ENCODE peak calls at places on chromosomes 5 and 9, in seven cellular contexts. A is PC-3, J is fibroblast of lung, N is GM23248, E is K562, D is GM23338, S is mammary epithelial cell. W is an unnamed sample.

GRCh38 chr9:92071634-92072033 is 43.6 kb downstream of the SPTLC1 start:
- DNase-seq in A (no peak), E (no peak), S (no peak), J (no peak), D (no peak), N (no peak), W (no peak)

GRCh38 chr5:102296229-102296817 is at the start of gene SLCO4C1:
- DNase-seq in J (peak; percentile 24), N (peak; percentile 53), D (peak; percentile 95), E (peak; percentile 11), A (no peak), S (peak; percentile 43), W (peak; percentile 95)

GRCh38 chr9:34139477-34140146 is 13.1 kb upstream of the DCAF12 start:
- DNase-seq in S (peak; percentile 60), E (peak; percentile 17), A (peak; percentile 64), N (peak; percentile 96), D (peak; percentile 33), J (peak; percentile 95), W (peak; percentile 74)

GRCh38 chr5:141338538-141339306 is at the start of gene PCDHGA2:
- DNase-seq in E (peak; percentile 63), N (peak; percentile 72), D (peak; percentile 81), A (peak; percentile 12), S (peak; percentile 37), J (peak; percentile 65), W (no peak)

GRCh38 chr9:86322973-86323644 is 31.1 kb downstream of the TUT7 start:
- DNase-seq in A (peak; percentile 74), S (no peak), N (peak; percentile 93), J (peak; percentile 81), E (no peak), D (no peak), W (no peak)

GRCh38 chr5:51382508-51382758 is 815 bp upstream of the ISL1 start:
- DNase-seq in D (no peak), A (no peak), E (no peak), N (no peak), S (no peak), J (no peak), W (no peak)

GRCh38 chr9:78505546-78505945 is 208.6 kb downstream of the PSAT1 start:
- DNase-seq in S (no peak), E (no peak), D (no peak), A (no peak), J (no peak), N (no peak), W (no peak)

GRCh38 chr5:80754900-80755299 is 100.1 kb upstream of the DHFR start:
- DNase-seq in N (peak; percentile 24), J (peak; percentile 22), S (no peak), E (no peak), D (no peak), A (no peak), W (no peak)

GRCh38 chr5:177607452-177608192 is 7.7 kb downstream of the B4GALT7 start:
- DNase-seq in N (peak; percentile 90), S (peak; percentile 67), E (peak; percentile 79), D (peak; percentile 93), J (peak; percentile 85), A (peak; percentile 70), W (peak; percentile 94)

GRCh38 chr9:93676310-93677054 is 100.1 kb downstream of the PHF2 start:
- DNase-seq in E (no peak), N (no peak), D (no peak), S (no peak), J (no peak), A (no peak), W (no peak)

GRCh38 chr5:35659556-35659955 is 41.9 kb downstream of the SPEF2 start:
- DNase-seq in S (no peak), N (no peak), J (no peak), E (no peak), A (no peak), D (no peak), W (no peak)

GRCh38 chr5:170937072-170937471 is 75.3 kb downstream of the RANBP17 start:
- DNase-seq in A (no peak), E (no peak), D (no peak), S (no peak), N (no peak), J (no peak), W (no peak)

GRCh38 chr9:17531642-17532254 is 47.1 kb upstream of the SH3GL2 start:
- DNase-seq in J (peak; percentile 64), E (peak; percentile 8), D (peak; percentile 82), A (peak; percentile 60), S (peak; percentile 29), N (peak; percentile 74), W (peak; percentile 73)

GRCh38 chr9:27528886-27529315 is 713 bp downstream of the MOB3B start:
- DNase-seq in E (peak; percentile 26), N (peak; percentile 38), S (peak; percentile 83), J (peak; percentile 13), A (no peak), D (peak; percentile 75), W (peak; percentile 83)

GRCh38 chr5:126219616-126220015 is 203.6 kb upstream of the GRAMD2B start:
- DNase-seq in D (no peak), A (no peak), N (no peak), J (no peak), S (no peak), E (no peak), W (no peak)

GRCh38 chr9:32378496-32378895 is 5.9 kb upstream of the ACO1 start:
- DNase-seq in S (peak; percentile 55), N (peak; percentile 81), D (peak; percentile 86), E (peak; percentile 41), J (peak; percentile 86), A (peak; percentile 69), W (peak; percentile 77)

GRCh38 chr5:55911784-55912653 is 60.9 kb downstream of the IL31RA start:
- DNase-seq in E (no peak), S (no peak), J (peak; percentile 84), A (no peak), D (no peak), N (peak; percentile 46), W (no peak)

GRCh38 chr5:18686253-18686652 is 1052.0 kb downstream of the TAF11L14 start:
- DNase-seq in J (no peak), S (no peak), N (no peak), E (no peak), A (no peak), D (no peak), W (no peak)

GRCh38 chr5:156325671-156326070 is 1.3 kb upstream of the SGCD start:
- DNase-seq in E (no peak), D (no peak), N (no peak), A (no peak), J (no peak), S (no peak), W (no peak)

GRCh38 chr5:156328766-156329165 is 1.8 kb downstream of the SGCD start:
- DNase-seq in J (no peak), N (peak; percentile 50), E (no peak), A (no peak), S (no peak), D (no peak), W (no peak)

GRCh38 chr5:156327306-156327705 is 342 bp downstream of the SGCD start:
- DNase-seq in E (no peak), S (no peak), A (no peak), J (no peak), N (peak; percentile 48), D (no peak), W (no peak)

GRCh38 chr5:156328176-156328575 is 1.2 kb downstream of the SGCD start:
- DNase-seq in A (no peak), D (no peak), E (no peak), N (peak; percentile 48), S (no peak), J (peak; percentile 9), W (no peak)

DNA sequence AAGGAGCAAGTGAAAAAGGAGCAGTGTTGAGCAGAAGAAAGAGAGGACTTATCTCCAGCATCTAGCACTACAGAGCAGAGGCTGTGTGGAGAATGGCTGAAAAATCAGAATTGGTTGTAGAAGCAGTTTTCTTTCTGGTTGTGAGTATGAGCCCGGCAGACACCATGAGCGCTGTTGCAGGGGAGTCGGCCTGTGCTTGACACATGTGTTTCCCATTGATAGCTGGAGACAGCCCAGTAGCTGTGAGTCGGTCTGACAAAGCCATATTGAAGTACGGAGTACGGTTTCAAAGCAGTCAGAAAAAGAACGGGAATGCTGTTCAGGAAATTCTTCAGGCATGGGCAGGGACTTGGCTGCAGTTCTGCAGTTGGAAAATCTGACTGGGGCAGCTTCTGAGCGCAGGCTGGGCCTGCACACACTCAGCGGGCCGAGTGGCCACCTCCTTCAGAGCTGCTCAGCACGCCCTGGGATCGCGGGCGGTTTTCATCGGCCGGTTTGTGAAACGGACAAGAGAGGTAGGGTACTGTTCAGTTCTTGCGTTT is at the start of gene SGCD:
- DNase-seq in D (peak; percentile 16), S (no peak), N (peak; percentile 97), J (peak; percentile 89), E (no peak), A (no peak), W (peak; percentile 70)
- TF ChIP-seq EZH2 in D (no peak), S (no peak), N (no peak), J (no peak), E (no peak), A (no peak), W (no peak)

GRCh38 chr5:164497665-164498064 is 992.2 kb downstream of the MAT2B start:
- DNase-seq in A (no peak), J (no peak), D (no peak), E (no peak), N (no peak), S (no peak), W (no peak)
- TF ChIP-seq EZH2 in A (no peak), J (no peak), D (no peak), E (no peak), N (no peak), S (no peak), W (no peak)

DNA sequence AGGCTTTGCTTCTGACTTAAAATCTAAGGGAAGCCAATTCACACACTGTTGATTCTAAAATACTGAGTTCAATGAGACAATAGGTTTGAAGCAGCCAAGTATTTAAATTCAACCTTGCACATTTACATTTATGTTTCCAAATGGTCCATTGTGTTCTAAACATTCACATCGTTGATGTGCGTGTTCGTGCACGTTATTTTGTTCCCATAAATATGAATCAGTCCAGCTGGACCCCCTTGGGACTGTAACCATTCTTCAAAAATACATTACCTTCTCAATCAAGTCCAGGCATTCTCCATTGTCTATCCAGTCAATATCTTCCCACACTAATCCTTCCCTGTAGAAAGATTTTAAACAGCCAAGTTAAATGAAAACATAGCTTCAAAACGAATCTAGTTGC is 146.4 kb upstream of the RETREG1 start:
- DNase-seq in D (no peak), N (no peak), E (no peak), S (peak; percentile 15), J (no peak), A (no peak), W (no peak)
- TF ChIP-seq EZH2 in D (no peak), N (no peak), E (no peak), S (no peak), J (no peak), A (no peak), W (no peak)

DNA sequence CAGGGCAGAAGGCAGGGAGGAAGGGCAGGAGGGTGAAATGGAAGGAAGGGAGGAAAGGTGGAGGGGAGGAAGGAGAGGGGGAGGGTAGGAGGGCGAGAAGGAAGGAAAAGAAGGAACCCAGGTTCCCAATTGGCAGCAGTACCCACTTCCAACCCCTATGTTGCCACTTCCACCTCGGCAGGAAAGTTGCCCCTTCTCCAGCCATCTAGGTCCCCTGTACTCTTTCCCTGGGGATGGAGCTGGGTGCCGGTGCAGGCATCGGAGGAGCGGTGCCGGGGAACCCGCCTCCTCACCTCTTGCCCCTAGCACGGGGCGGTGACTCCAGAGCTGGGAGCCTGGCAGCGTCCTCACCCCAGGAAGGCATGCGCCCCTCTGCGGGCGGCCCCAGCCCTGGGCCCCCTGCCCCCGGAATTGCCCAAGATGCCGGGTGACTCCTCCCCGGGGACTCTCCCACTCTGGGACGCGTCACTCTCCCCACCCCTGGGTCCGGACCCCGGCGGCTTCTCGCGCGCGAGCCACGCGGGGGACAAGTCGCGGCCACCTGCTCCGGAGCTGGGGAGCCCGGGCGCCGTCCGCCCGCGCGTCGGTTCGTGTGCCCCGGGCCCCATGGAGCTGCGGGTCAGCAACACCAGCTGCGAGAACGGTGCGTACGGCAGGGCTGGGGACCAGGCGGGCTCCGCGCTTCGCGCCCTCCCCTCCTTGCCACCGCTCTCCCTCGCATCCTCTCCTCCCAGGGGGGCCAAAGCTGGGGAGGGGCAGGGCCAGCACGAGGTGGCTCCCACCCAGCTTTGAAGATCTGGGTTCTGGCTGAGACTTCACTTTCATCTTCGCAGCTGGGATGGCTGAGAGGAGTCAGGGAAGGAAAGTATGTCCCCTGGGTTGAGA is at the start of gene NIPAL4:
- DNase-seq in S (peak; percentile 14), D (peak; percentile 68), N (peak; percentile 48), E (no peak), J (no peak), A (no peak), W (peak; percentile 48)
- TF ChIP-seq EZH2 in S (no peak), D (no peak), N (peak; percentile 46), E (no peak), J (peak; percentile 21), A (no peak), W (peak; percentile 59)